ENCODE peak calls at places on chromosomes 16 and 17, in six cellular contexts. O is hepatocyte, Z is mammary epithelial cell, Q is AG10803, G is heart left ventricle, A is GM10248. I is an unnamed sample.

GRCh38 chr16:66901626-66902025 is 17.1 kb downstream of the CDH16 start:
- DNase-seq in G (peak), O (no peak), Q (no peak), A (no peak), Z (no peak), I (no peak)

GRCh38 chr16:10338426-10338825 is 47.4 kb upstream of the ATF7IP2 start:
- DNase-seq in O (peak), Z (peak), Q (no peak), A (no peak), G (no peak), I (no peak)

GRCh38 chr16:26598061-26598460 is 468.7 kb upstream of the C16orf82 start:
- DNase-seq in O (peak), Q (no peak), A (no peak), Z (no peak), G (no peak), I (no peak)

GRCh38 chr16:54281535-54282201 is 4.9 kb downstream of the IRX3 start:
- DNase-seq in Z (no peak), Q (no peak), A (no peak), O (peak), G (no peak), I (no peak)

GRCh38 chr16:30758988-30759461 is 2.8 kb downstream of the CFAP119 start:
- DNase-seq in Q (no peak), A (no peak), O (no peak), G (no peak), Z (no peak), I (no peak)

GRCh38 chr16:3175157-3176153 is 12.5 kb upstream of the OR1F1 start:
- DNase-seq in Z (peak), A (no peak), Q (no peak), G (no peak), O (no peak), I (no peak)

GRCh38 chr16:14095883-14096551 is 24.9 kb downstream of the MRTFB start:
- DNase-seq in Q (no peak), Z (peak), O (no peak), G (no peak), A (no peak), I (no peak)

GRCh38 chr16:66976746-66977145 is 11.6 kb upstream of the CES4A start:
- DNase-seq in O (peak), Q (no peak), G (no peak), A (no peak), Z (no peak), I (no peak)

GRCh38 chr16:79466111-79466510 is 134.4 kb downstream of the MAF start:
- DNase-seq in O (no peak), A (no peak), Q (no peak), Z (peak), G (no peak), I (no peak)

GRCh38 chr17:18240449-18240848 is 15.0 kb downstream of the LLGL1 start:
- DNase-seq in Z (no peak), Q (no peak), G (no peak), A (no peak), O (no peak), I (no peak)

GRCh38 chr16:13906426-13907089 is 13.4 kb upstream of the ERCC4 start:
- DNase-seq in A (no peak), O (no peak), G (no peak), Q (no peak), Z (no peak), I (no peak)

GRCh38 chr17:5897320-5897911 is 172.8 kb upstream of the WSCD1 start:
- DNase-seq in A (no peak), Z (no peak), G (no peak), O (no peak), Q (no peak), I (no peak)

GRCh38 chr16:85472514-85472913 is 140.6 kb upstream of the GSE1 start:
- DNase-seq in O (no peak), Z (no peak), A (no peak), Q (no peak), G (no peak), I (no peak)

GRCh38 chr17:65198653-65199382 is 61.6 kb downstream of the RGS9 start:
- DNase-seq in G (no peak), Q (peak), O (peak), Z (peak), A (peak), I (peak)

GRCh38 chr16:1133810-1134520 is 18.9 kb upstream of the CACNA1H start:
- DNase-seq in A (no peak), G (no peak), O (no peak), Z (no peak), Q (no peak), I (no peak)

GRCh38 chr17:20941872-20942271 is 100.9 kb downstream of the USP22 start:
- DNase-seq in Q (no peak), G (no peak), O (no peak), A (no peak), Z (no peak), I (no peak)

GRCh38 chr16:89174055-89174827 is 2.7 kb downstream of the CDH15 start:
- DNase-seq in A (no peak), G (no peak), Z (no peak), Q (no peak), O (no peak), I (no peak)

DNA sequence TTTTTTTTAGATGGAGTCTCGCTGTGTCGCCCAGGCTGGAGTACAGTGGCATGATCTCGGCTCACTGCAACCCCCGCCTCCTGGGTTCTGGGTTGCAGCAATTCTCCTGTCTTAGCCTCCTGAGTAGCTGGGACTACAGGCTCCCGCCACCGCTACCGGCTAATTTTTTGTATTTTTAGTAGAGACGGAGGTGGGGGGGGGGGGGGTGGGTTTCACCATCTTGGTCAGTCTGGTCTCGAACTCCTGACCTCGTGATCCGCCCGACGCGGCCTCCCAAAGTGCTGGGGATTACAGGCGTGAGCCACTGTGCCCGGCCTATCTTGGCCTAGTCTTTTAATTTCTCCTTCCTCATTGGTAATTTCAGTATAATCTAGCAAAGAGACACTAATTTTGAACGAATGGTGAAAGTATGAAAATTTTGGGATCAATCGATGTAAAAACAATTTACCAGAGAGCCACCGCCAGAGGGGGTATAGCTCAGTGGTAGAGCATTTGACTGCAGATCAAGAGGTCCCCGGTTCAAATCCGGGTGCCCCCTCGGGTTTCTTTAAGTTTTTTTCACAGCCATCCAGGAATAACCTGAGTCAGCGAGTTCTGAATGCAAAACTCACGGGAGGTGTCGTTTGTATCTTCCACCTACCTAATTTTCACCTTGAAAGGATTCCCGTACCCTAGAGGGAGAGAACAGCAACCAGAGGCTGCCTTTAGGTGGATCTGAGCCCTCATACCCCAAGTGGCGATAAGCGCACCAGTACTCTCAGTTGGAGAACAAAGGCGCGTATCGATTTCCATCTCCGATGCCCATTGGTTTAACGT is 2.5 kb upstream of the LASP1 start:
- DNase-seq in A (no peak), G (peak), Z (peak), Q (peak), O (peak), I (no peak)
- TF ChIP-seq CTCF in A (no peak), G (no peak), Z (peak), Q (peak), O (peak), I (peak)

DNA sequence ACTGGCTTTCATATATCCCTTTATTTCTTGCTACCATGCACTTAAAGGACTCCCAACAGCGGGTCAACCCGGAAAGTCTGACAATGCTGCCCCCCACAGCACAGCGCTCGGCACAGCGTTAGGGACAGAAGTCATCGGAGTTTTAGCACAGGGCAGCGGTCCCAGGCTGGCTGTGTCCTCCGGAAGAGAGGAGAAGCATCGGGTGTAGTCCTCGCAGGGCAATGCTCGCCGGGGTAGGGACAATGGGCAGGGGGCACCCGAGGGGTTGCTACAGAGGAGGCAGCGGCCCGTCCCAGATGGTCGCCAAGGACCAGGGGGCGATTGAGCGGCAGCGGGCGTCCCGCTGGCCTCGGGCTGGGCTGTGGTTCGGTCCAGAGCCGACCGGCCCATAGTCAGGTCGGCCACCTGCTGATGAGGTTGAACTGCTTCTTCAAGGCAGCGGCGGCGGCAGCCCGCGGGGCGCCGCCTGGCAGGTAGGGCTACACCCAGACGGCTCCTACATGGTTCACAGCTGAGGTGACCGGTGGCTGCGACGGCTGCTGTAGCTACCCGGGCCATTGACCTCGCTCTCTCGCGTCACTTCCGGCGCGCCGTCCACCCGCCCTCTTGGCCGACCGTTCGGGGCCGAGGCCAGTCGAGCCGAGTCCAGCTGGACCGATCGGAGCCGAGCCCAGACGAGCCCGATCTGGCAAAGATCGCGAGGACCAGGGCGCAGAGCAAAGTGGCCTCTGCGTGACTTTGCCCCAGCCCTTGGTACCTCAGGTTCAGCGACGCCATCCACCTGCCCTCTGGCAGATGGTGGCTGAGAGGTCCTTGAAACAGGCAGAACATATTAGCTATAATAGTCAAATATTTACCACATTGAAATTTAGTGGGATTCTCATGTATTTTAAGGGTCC is 4.7 kb upstream of the LCMT1 start:
- DNase-seq in A (peak), Q (peak), Z (peak), G (peak), O (peak), I (peak)
- TF ChIP-seq CTCF in A (peak), Q (peak), Z (peak), G (no peak), O (peak), I (peak)

DNA sequence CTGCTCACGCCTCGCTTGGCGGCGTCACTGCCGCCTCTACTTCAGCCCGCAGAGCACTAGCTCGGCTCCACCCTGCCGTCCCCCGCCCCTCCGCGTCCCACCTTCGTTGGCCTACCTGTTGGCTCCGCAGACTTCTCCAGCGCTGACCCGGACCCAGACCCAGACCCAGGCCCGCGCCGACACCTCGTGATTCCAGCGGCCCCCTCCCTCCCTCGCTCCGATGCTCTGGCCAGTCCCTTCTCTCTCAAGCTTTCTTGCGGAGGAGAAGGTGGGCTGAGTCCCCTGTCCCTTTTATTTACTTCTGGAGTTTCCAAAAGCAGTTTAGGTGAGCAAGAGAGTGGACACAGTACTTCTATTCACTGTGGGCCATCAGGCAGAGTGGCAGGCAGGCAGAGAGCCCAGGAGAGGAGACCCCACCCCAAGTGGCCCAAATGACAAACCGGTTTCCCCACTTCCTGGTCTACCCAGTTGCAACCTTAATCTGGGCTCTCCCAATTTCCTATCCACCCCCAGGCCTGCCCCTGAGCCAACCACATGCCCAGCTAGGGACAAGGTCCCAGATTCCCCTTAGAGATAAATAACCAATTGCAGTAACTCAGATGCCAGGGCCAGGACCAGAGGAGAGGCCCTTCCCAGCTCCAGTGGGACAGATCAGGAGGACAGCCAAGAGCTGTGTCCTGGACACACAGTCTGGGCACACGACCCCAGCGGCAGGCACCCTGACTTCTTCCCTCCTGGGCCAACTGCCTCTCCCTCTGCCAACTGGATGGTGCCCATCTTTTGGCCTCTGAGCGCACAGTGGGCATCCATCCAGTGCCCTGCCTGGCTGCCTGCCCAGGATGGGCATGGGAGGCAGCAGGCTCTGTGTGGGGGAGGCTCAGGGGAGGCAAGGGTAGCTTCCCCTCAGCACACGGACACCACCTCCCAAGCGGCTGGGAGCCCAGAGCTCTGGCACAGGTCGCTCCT is 1.2 kb upstream of the SRCIN1 start:
- DNase-seq in Z (no peak), G (peak), A (no peak), Q (no peak), O (no peak), I (no peak)
- TF ChIP-seq CTCF in Z (no peak), G (no peak), A (no peak), Q (no peak), O (no peak), I (no peak)

GRCh38 chr17:66240630-66241029 is 11.4 kb upstream of the APOH start:
- DNase-seq in O (no peak), Z (peak), Q (peak), G (no peak), A (no peak), I (no peak)
- TF ChIP-seq CTCF in O (no peak), Z (no peak), Q (no peak), G (no peak), A (no peak), I (no peak)